ENCODE peak calls at places on chromosome 15, in five cellular contexts. One of them, this sample, is unnamed.

GRCh38 chr15:54089776-54090175 is 111.5 kb downstream of the UNC13C start:
- DNase-seq in HepG2: no peak
- DNase-seq in NT2/D1: no peak
- DNase-seq in GM12878: no peak
- DNase-seq in H1: no peak
- DNase-seq in this sample: no peak

GRCh38 chr15:33425149-33425548 is 114.4 kb downstream of the RYR3 start:
- DNase-seq in HepG2: no peak
- DNase-seq in NT2/D1: no peak
- DNase-seq in H1: no peak
- DNase-seq in GM12878: no peak
- DNase-seq in this sample: no peak

GRCh38 chr15:22980189-22981136 is at the start of gene CYFIP1:
- DNase-seq in H1: peak; percentile 15
- DNase-seq in NT2/D1: peak; percentile 47
- DNase-seq in GM12878: no peak
- DNase-seq in HepG2: peak; percentile 68
- DNase-seq in this sample: peak; percentile 73

GRCh38 chr15:68789041-68789920 is 31.4 kb downstream of the ANP32A start:
- DNase-seq in GM12878: no peak
- DNase-seq in HepG2: no peak
- DNase-seq in NT2/D1: no peak
- DNase-seq in H1: no peak
- DNase-seq in this sample: no peak

GRCh38 chr15:76339302-76340197 is 3.0 kb downstream of the ISL2 start:
- DNase-seq in NT2/D1: no peak
- DNase-seq in H1: no peak
- DNase-seq in HepG2: no peak
- DNase-seq in GM12878: no peak
- DNase-seq in this sample: no peak

GRCh38 chr15:77753238-77753873 is 120.6 kb upstream of the LINGO1 start:
- DNase-seq in HepG2: peak; percentile 4
- DNase-seq in NT2/D1: peak; percentile 38
- DNase-seq in GM12878: no peak
- DNase-seq in H1: no peak
- DNase-seq in this sample: peak; percentile 71

GRCh38 chr15:70327328-70328136 is 229.8 kb upstream of the TLE3 start:
- DNase-seq in HepG2: no peak
- DNase-seq in GM12878: no peak
- DNase-seq in NT2/D1: no peak
- DNase-seq in H1: no peak
- DNase-seq in this sample: no peak

GRCh38 chr15:37995461-37996347 is 61.3 kb downstream of the TMCO5A start:
- DNase-seq in H1: no peak
- DNase-seq in NT2/D1: peak; percentile 33
- DNase-seq in HepG2: peak; percentile 18
- DNase-seq in GM12878: peak; percentile 26
- DNase-seq in this sample: peak; percentile 15

GRCh38 chr15:52317022-52317421 is 21.4 kb upstream of the MYO5C start:
- DNase-seq in HepG2: no peak
- DNase-seq in H1: no peak
- DNase-seq in GM12878: no peak
- DNase-seq in NT2/D1: no peak
- DNase-seq in this sample: no peak

GRCh38 chr15:83012038-83012490 is 625 bp upstream of the C15orf40 start:
- DNase-seq in GM12878: no peak
- DNase-seq in H1: no peak
- DNase-seq in HepG2: no peak
- DNase-seq in NT2/D1: no peak
- DNase-seq in this sample: no peak

GRCh38 chr15:40291088-40291574 is 8.3 kb upstream of the ANKRD63 start:
- DNase-seq in GM12878: no peak
- DNase-seq in NT2/D1: no peak
- DNase-seq in H1: no peak
- DNase-seq in HepG2: no peak
- DNase-seq in this sample: peak; percentile 40

GRCh38 chr15:100948430-100948762 is 29.2 kb downstream of the LRRK1 start:
- DNase-seq in NT2/D1: no peak
- DNase-seq in GM12878: no peak
- DNase-seq in HepG2: no peak
- DNase-seq in H1: no peak
- DNase-seq in this sample: no peak

GRCh38 chr15:58559904-58560588 is 128.3 kb downstream of the LIPC start:
- DNase-seq in GM12878: no peak
- DNase-seq in NT2/D1: no peak
- DNase-seq in HepG2: no peak
- DNase-seq in H1: no peak
- DNase-seq in this sample: no peak

GRCh38 chr15:73927476-73928240 is 1.4 kb downstream of the LOXL1 start:
- DNase-seq in NT2/D1: no peak
- DNase-seq in H1: no peak
- DNase-seq in GM12878: no peak
- DNase-seq in HepG2: no peak
- DNase-seq in this sample: peak; percentile 81

GRCh38 chr15:78761020-78761419 is 50.2 kb downstream of the ADAMTS7 start:
- DNase-seq in GM12878: no peak
- DNase-seq in NT2/D1: no peak
- DNase-seq in H1: no peak
- DNase-seq in HepG2: no peak
- DNase-seq in this sample: no peak

GRCh38 chr15:66942649-66943390 is 122.6 kb upstream of the SMAD3 start:
- DNase-seq in H1: no peak
- DNase-seq in HepG2: no peak
- DNase-seq in NT2/D1: no peak
- DNase-seq in GM12878: no peak
- DNase-seq in this sample: no peak

GRCh38 chr15:78197632-78198031 is 36.7 kb downstream of the ACSBG1 start:
- DNase-seq in HepG2: no peak
- DNase-seq in GM12878: no peak
- DNase-seq in NT2/D1: no peak
- DNase-seq in H1: no peak
- DNase-seq in this sample: no peak

GRCh38 chr15:34812369-34812768 is 17.0 kb upstream of the ACTC1 start:
- DNase-seq in HepG2: no peak
- DNase-seq in GM12878: no peak
- DNase-seq in NT2/D1: no peak
- DNase-seq in H1: no peak
- DNase-seq in this sample: no peak

GRCh38 chr15:25436707-25437106 is 2.1 kb downstream of the UBE3A start:
- DNase-seq in NT2/D1: no peak
- DNase-seq in HepG2: peak; percentile 65
- DNase-seq in H1: no peak
- DNase-seq in GM12878: no peak
- DNase-seq in this sample: no peak

GRCh38 chr15:29750754-29751153 is 71.5 kb downstream of the TJP1 start:
- DNase-seq in GM12878: no peak
- DNase-seq in HepG2: no peak
- DNase-seq in H1: no peak
- DNase-seq in NT2/D1: no peak
- DNase-seq in this sample: no peak
- TF ChIP-seq SUZ12 in GM12878: no peak
- TF ChIP-seq SUZ12 in HepG2: no peak
- TF ChIP-seq SUZ12 in H1: no peak
- TF ChIP-seq SUZ12 in NT2/D1: no peak
- TF ChIP-seq SUZ12 in this sample: no peak

DNA sequence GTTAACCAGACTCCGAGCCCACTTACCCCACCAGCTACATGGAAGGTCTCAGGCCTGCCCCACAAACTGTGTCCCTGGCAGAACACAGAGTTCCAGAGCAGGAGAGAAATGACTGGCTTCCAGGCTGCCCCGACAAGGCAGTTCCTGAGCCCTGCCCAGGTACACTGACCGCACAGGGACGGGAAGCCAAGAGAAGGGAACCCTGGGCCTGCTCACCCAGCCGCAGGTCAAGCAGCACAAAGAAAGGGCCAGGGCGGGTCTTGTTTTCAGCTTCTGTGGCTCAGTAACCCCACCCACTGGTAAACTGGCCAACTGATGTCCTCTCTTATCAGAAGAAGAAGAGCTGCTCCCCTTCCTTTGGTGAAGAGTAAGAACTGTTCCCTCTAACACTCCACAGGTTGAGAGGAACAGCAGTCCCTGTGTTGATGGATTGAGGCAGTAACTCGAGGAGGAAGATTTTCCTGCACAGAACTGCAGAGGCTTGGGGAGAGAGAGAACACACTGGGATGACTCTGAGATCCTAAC is 68.4 kb downstream of the CRTC3 start:
- DNase-seq in H1: no peak
- DNase-seq in GM12878: peak; percentile 46
- DNase-seq in HepG2: peak; percentile 40
- DNase-seq in NT2/D1: no peak
- DNase-seq in this sample: no peak
- TF ChIP-seq SUZ12 in H1: no peak
- TF ChIP-seq SUZ12 in GM12878: no peak
- TF ChIP-seq SUZ12 in HepG2: no peak
- TF ChIP-seq SUZ12 in NT2/D1: no peak
- TF ChIP-seq SUZ12 in this sample: no peak

GRCh38 chr15:27272446-27272845 is 301.5 kb downstream of the GABRG3 start:
- DNase-seq in HepG2: no peak
- DNase-seq in NT2/D1: no peak
- DNase-seq in GM12878: no peak
- DNase-seq in H1: no peak
- DNase-seq in this sample: no peak

GRCh38 chr15:27273506-27273905 is 302.5 kb downstream of the GABRG3 start:
- DNase-seq in H1: no peak
- DNase-seq in NT2/D1: no peak
- DNase-seq in HepG2: no peak
- DNase-seq in GM12878: no peak
- DNase-seq in this sample: no peak

GRCh38 chr15:27268923-27269322 is 297.9 kb downstream of the GABRG3 start:
- DNase-seq in NT2/D1: no peak
- DNase-seq in H1: no peak
- DNase-seq in GM12878: no peak
- DNase-seq in HepG2: no peak
- DNase-seq in this sample: no peak

GRCh38 chr15:27271258-27271657 is 300.3 kb downstream of the GABRG3 start:
- DNase-seq in HepG2: no peak
- DNase-seq in GM12878: no peak
- DNase-seq in H1: no peak
- DNase-seq in NT2/D1: no peak
- DNase-seq in this sample: no peak
- TF ChIP-seq SUZ12 in HepG2: no peak
- TF ChIP-seq SUZ12 in GM12878: no peak
- TF ChIP-seq SUZ12 in H1: no peak
- TF ChIP-seq SUZ12 in NT2/D1: no peak
- TF ChIP-seq SUZ12 in this sample: no peak

DNA sequence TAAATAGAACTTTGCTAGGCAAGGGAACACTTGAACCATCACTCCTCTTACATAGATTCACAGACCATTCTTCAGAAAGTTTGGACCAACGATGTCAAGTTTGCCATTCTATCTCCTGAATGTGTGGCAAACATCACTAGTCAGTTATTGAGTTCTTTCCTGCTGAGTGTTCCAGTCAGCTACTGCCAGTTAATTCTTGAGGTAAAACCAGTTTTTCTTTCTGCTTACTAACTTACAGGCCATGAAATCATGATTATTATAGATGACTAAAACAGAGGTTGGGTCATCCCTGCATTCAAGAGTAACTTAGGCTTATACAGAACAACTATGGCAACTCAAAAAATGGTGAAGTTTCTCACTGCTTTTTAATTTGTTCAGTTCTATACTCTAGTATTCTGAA is 88.2 kb downstream of the AP4E1 start:
- DNase-seq in H1: no peak
- DNase-seq in NT2/D1: no peak
- DNase-seq in GM12878: no peak
- DNase-seq in HepG2: no peak
- DNase-seq in this sample: no peak
- TF ChIP-seq SUZ12 in H1: no peak
- TF ChIP-seq SUZ12 in NT2/D1: no peak
- TF ChIP-seq SUZ12 in GM12878: no peak
- TF ChIP-seq SUZ12 in HepG2: no peak
- TF ChIP-seq SUZ12 in this sample: no peak